ENCODE peak calls at places on chromosomes 13 and 19, in seven cellular contexts. J is heart right ventricle, M is endothelial cell of umbilical vein, D is PC-9, I is thyroid gland, G is body of pancreas, H is Caco-2. B is an unnamed sample.

GRCh38 chr19:22893855-22894270 is 61.8 kb downstream of the ZNF723 start:
- DNase-seq in J (no peak), M (no peak), D (no peak), I (no peak), G (no peak), H (no peak), B (no peak)

GRCh38 chr13:45295536-45295935 is 45.4 kb downstream of the TPT1 start:
- DNase-seq in J (peak; percentile 23), M (peak; percentile 34), D (no peak), I (peak; percentile 58), G (peak; percentile 26), H (no peak), B (peak; percentile 52)

GRCh38 chr13:42405665-42406390 is 133.9 kb downstream of the AKAP11 start:
- DNase-seq in J (no peak), M (no peak), D (no peak), I (no peak), G (no peak), H (no peak), B (no peak)

GRCh38 chr19:12703056-12703455 is 6.6 kb upstream of the FBXW9 start:
- DNase-seq in J (no peak), M (peak; percentile 60), D (peak; percentile 38), I (no peak), G (no peak), H (peak; percentile 60), B (peak; percentile 34)

GRCh38 chr19:8240274-8241229 is 31.4 kb downstream of the CERS4 start:
- DNase-seq in J (peak; percentile 91), M (peak; percentile 90), D (peak; percentile 82), I (peak; percentile 97), G (peak; percentile 97), H (peak; percentile 27), B (peak; percentile 97)

GRCh38 chr19:8569066-8569761 is 8.0 kb downstream of the MYO1F start:
- DNase-seq in J (no peak), M (no peak), D (peak; percentile 95), I (peak; percentile 5), G (peak; percentile 16), H (no peak), B (peak; percentile 96)

GRCh38 chr13:101325423-101325822 is 90.9 kb downstream of the NALCN start:
- DNase-seq in J (no peak), M (no peak), D (no peak), I (no peak), G (no peak), H (no peak), B (no peak)

GRCh38 chr19:43524922-43525835 is 1.8 kb downstream of the ETHE1 start:
- DNase-seq in J (peak; percentile 25), M (peak; percentile 51), D (peak; percentile 80), I (peak; percentile 30), G (peak; percentile 65), H (peak; percentile 75), B (peak; percentile 41)

GRCh38 chr13:110023729-110024645 is 237.6 kb upstream of the IRS2 start:
- DNase-seq in J (peak; percentile 29), M (no peak), D (no peak), I (peak; percentile 7), G (peak; percentile 39), H (no peak), B (peak; percentile 83)

GRCh38 chr13:76336889-76337844 is 549.0 kb downstream of the KCTD12 start:
- DNase-seq in J (peak; percentile 19), M (no peak), D (no peak), I (no peak), G (no peak), H (no peak), B (no peak)

GRCh38 chr13:44108345-44108858 is 228.7 kb downstream of the LACC1 start:
- DNase-seq in J (peak; percentile 54), M (peak; percentile 35), D (peak; percentile 93), I (no peak), G (peak; percentile 46), H (peak; percentile 89), B (no peak)

GRCh38 chr13:44109986-44110640 is 230.4 kb downstream of the LACC1 start:
- DNase-seq in J (no peak), M (no peak), D (no peak), I (no peak), G (no peak), H (no peak), B (no peak)

GRCh38 chr13:44104969-44105368 is 225.3 kb downstream of the LACC1 start:
- DNase-seq in J (no peak), M (no peak), D (no peak), I (peak; percentile 17), G (no peak), H (no peak), B (no peak)

GRCh38 chr13:44106231-44107152 is 226.8 kb downstream of the LACC1 start:
- DNase-seq in J (peak; percentile 40), M (no peak), D (peak; percentile 40), I (no peak), G (no peak), H (no peak), B (no peak)

DNA sequence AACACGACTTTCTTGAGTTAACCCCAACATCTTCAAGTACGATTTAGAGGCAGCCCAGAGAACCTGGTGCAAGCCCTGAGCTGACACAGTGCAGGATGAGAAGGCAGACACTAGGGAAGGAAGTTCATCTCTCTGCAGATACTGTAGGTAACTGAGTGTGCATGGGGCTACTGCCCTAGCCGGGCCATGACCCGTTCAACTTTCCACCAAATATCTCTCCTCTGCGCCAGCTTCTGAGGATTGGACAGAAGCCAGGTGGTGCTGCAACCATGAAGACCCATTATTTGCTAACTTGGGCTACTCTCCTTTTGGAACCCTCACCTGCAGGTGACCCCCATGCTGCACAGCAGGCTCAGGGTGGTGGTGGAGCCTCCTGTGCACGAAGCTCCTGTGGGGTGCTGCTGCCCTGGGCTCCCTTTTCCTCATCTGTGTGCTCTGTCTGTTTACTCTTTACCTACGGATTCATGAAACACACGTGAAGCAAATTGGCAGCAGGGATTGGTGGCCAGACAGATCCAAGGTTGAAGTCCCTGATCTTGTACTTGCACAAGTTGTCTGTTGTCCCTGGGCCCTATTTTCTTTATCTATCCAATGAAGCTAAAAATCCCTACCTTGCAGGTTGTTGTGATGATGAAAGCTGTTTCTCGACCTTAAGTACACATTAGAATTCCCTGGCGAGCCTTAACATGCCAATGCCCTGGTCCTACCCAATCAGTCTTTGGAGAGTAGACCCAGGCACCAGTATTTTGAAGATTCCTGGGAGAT is 227.8 kb downstream of the LACC1 start:
- DNase-seq in J (no peak), M (no peak), D (peak; percentile 45), I (no peak), G (no peak), H (no peak), B (no peak)
- H3K9me3 ChIP-seq in J (no peaks in the 10 kb centered on the region), M (no peaks in the 10 kb centered on the region), D (no peaks in the 10 kb centered on the region), I (no peaks in the 10 kb centered on the region), G (no peaks in the 10 kb centered on the region), H (no peaks in the 10 kb centered on the region), B (no peaks in the 10 kb centered on the region)

GRCh38 chr19:35026418-35026817 is 3.9 kb upstream of the SCN1B start:
- DNase-seq in J (no peak), M (no peak), D (no peak), I (no peak), G (no peak), H (peak; percentile 30), B (no peak)
- H3K36me3 ChIP-seq in J (peaks cover 42% of the 10 kb centered on the region), M (peaks cover 3% of the 10 kb centered on the region), D (no peaks in the 10 kb centered on the region), I (peaks cover 38% of the 10 kb centered on the region), G (peaks cover 26% of the 10 kb centered on the region), H (peaks cover 5% of the 10 kb centered on the region), B (peaks cover 13% of the 10 kb centered on the region)

GRCh38 chr13:112688560-112689497 is 1.0 kb upstream of the ATP11A start:
- DNase-seq in J (no peak), M (peak; percentile 13), D (no peak), I (peak; percentile 60), G (peak; percentile 59), H (no peak), B (no peak)
- TF ChIP-seq CTCF in J (no peak), M (no peak), D (no peak), I (no peak), G (no peak), H (no peak), B (no peak)

DNA sequence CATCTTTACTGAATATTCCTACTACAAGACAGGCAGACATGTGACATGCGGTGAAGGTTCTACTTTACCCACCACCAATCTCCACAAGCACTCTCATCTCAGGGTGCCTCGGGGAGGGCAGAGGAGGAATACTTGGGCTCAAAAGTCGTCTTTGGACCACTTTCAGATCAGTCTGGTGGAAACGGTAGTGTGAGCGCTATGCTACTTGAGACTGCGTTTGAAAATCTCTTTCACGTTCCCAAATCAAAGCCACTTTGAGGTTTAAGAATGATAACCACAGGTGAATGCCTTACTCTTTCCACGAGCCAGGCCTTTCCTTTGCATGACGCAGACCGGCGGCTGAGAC is 1.5 kb upstream of the SOX1 start:
- DNase-seq in J (no peak), M (no peak), D (no peak), I (no peak), G (no peak), H (no peak), B (no peak)
- H3K9me3 ChIP-seq in J (no peaks in the 10 kb centered on the region), M (no peaks in the 10 kb centered on the region), D (no peaks in the 10 kb centered on the region), I (no peaks in the 10 kb centered on the region), G (no peaks in the 10 kb centered on the region), H (no peaks in the 10 kb centered on the region), B (no peaks in the 10 kb centered on the region)

GRCh38 chr19:49349567-49349966 is 12.6 kb downstream of the TEAD2 start:
- DNase-seq in J (no peak), M (no peak), D (no peak), I (no peak), G (no peak), H (no peak), B (no peak)

GRCh38 chr19:49344516-49345423 is 9.6 kb downstream of the CD37 start:
- DNase-seq in J (no peak), M (no peak), D (no peak), I (no peak), G (no peak), H (no peak), B (no peak)

GRCh38 chr19:49347191-49347590 is 12.0 kb downstream of the CD37 start:
- DNase-seq in J (no peak), M (no peak), D (no peak), I (no peak), G (no peak), H (no peak), B (no peak)

GRCh38 chr19:49347835-49348234 is 12.6 kb downstream of the CD37 start:
- DNase-seq in J (no peak), M (peak; percentile 43), D (peak; percentile 58), I (no peak), G (peak; percentile 49), H (peak; percentile 74), B (peak; percentile 76)

GRCh38 chr19:49348305-49349188 is 13.3 kb downstream of the CD37 start:
- DNase-seq in J (no peak), M (no peak), D (no peak), I (no peak), G (peak; percentile 58), H (no peak), B (no peak)
- H3K36me3 ChIP-seq in J (peaks cover 68% of the 10 kb centered on the region), M (peaks cover 33% of the 10 kb centered on the region), D (peaks cover 4% of the 10 kb centered on the region), I (peaks cover 13% of the 10 kb centered on the region), G (peaks cover 13% of the 10 kb centered on the region), H (no peaks in the 10 kb centered on the region), B (peaks cover 19% of the 10 kb centered on the region)

GRCh38 chr19:4352701-4353121 is 9.3 kb downstream of the MPND start:
- DNase-seq in J (no peak), M (peak; percentile 66), D (no peak), I (peak; percentile 37), G (no peak), H (peak; percentile 64), B (peak; percentile 77)
- TF ChIP-seq CTCF in J (peak; percentile 94), M (peak; percentile 76), D (peak; percentile 87), I (peak; percentile 68), G (peak; percentile 85), H (peak; percentile 83), B (peak; percentile 73)

GRCh38 chr19:55959996-55960675 is 12.5 kb downstream of the NLRP8 start:
- DNase-seq in J (no peak), M (no peak), D (no peak), I (no peak), G (no peak), H (no peak), B (no peak)
- H3K9me3 ChIP-seq in J (no peaks in the 10 kb centered on the region), M (peaks cover 6% of the 10 kb centered on the region), D (no peaks in the 10 kb centered on the region), I (no peaks in the 10 kb centered on the region), G (no peaks in the 10 kb centered on the region), H (no peaks in the 10 kb centered on the region), B (no peaks in the 10 kb centered on the region)